ENCODE peak calls at places on chromosomes 1 and 21, in ten cellular contexts. G, E, F, A, D, U, J, H, T and P are unnamed samples. For H3K4me1, the result is how much of the 10 kb centered on the place peaks cover.

GRCh38 chr21:43690346-43690745 is 28.6 kb upstream of the PDXK start:
- DNase-seq in G (no peak), E (no peak), F (no peak), A (no peak), D (no peak), U (no peak), J (no peak), H (no peak), T (no peak), P (peak)

GRCh38 chr1:206074839-206075238 is 21.9 kb downstream of the RHEX start:
- DNase-seq in G (no peak), E (peak), F (no peak), A (no peak), D (no peak), U (no peak), J (no peak), H (no peak), T (no peak), P (no peak)

GRCh38 chr1:149936992-149937705 is 470 bp upstream of the MTMR11 start:
- DNase-seq in G (peak), E (peak), F (no peak), A (no peak), D (no peak), U (peak), J (peak), H (no peak), T (no peak), P (no peak)

GRCh38 chr1:66353207-66353606 is 180.7 kb upstream of the SGIP1 start:
- DNase-seq in G (no peak), E (peak), F (no peak), A (no peak), D (no peak), U (no peak), J (peak), H (no peak), T (no peak), P (no peak)

GRCh38 chr1:217048104-217048707 is 325.0 kb upstream of the ESRRG start:
- DNase-seq in G (no peak), E (no peak), F (no peak), A (no peak), D (no peak), U (no peak), J (no peak), H (no peak), T (no peak), P (no peak)

GRCh38 chr21:45387506-45387905 is 17.5 kb upstream of the COL18A1 start:
- DNase-seq in G (no peak), E (no peak), F (no peak), A (no peak), D (no peak), U (no peak), J (no peak), H (no peak), T (peak), P (peak)

GRCh38 chr1:40305451-40305850 is 11.6 kb downstream of the COL9A2 start:
- DNase-seq in G (no peak), E (no peak), F (no peak), A (no peak), D (no peak), U (no peak), J (no peak), H (no peak), T (no peak), P (no peak)

GRCh38 chr1:202576816-202577215 is 133.4 kb downstream of the SYT2 start:
- DNase-seq in G (no peak), E (peak), F (peak), A (no peak), D (no peak), U (no peak), J (peak), H (no peak), T (no peak), P (no peak)

GRCh38 chr1:201954263-201955008 is 867 bp upstream of the TIMM17A start:
- DNase-seq in G (no peak), E (no peak), F (no peak), A (no peak), D (no peak), U (no peak), J (no peak), H (no peak), T (no peak), P (no peak)

GRCh38 chr1:43979528-43980254 is 681 bp downstream of the B4GALT2 start:
- DNase-seq in G (no peak), E (peak), F (no peak), A (no peak), D (no peak), U (peak), J (no peak), H (peak), T (no peak), P (peak)

GRCh38 chr1:109631513-109632260 is 12.1 kb downstream of the AMPD2 start:
- DNase-seq in G (no peak), E (no peak), F (no peak), A (no peak), D (no peak), U (no peak), J (peak), H (no peak), T (no peak), P (no peak)

GRCh38 chr1:30664103-30664755 is 59.2 kb downstream of the MATN1 start:
- DNase-seq in G (no peak), E (no peak), F (no peak), A (no peak), D (no peak), U (no peak), J (peak), H (no peak), T (peak), P (peak)

GRCh38 chr1:110647254-110647891 is 27.4 kb downstream of the KCNA3 start:
- DNase-seq in G (no peak), E (peak), F (no peak), A (no peak), D (no peak), U (no peak), J (no peak), H (no peak), T (no peak), P (no peak)

GRCh38 chr1:177514207-177514606 is 343.4 kb downstream of the BRINP2 start:
- DNase-seq in G (no peak), E (no peak), F (no peak), A (no peak), D (no peak), U (no peak), J (no peak), H (no peak), T (no peak), P (no peak)

GRCh38 chr21:41390043-41390639 is 28.3 kb downstream of the MX2 start:
- DNase-seq in G (no peak), E (no peak), F (no peak), A (no peak), D (no peak), U (no peak), J (no peak), H (no peak), T (no peak), P (no peak)

GRCh38 chr1:233482388-233482787 is 131.5 kb upstream of the KCNK1 start:
- DNase-seq in G (no peak), E (no peak), F (no peak), A (no peak), D (no peak), U (no peak), J (no peak), H (no peak), T (no peak), P (no peak)

GRCh38 chr1:184791199-184791935 is 36.7 kb upstream of the EDEM3 start:
- DNase-seq in G (no peak), E (peak), F (no peak), A (no peak), D (no peak), U (no peak), J (no peak), H (no peak), T (no peak), P (no peak)

GRCh38 chr1:200179781-200180160 is 152.3 kb downstream of the NR5A2 start:
- DNase-seq in G (no peak), E (no peak), F (no peak), A (no peak), D (no peak), U (no peak), J (no peak), H (no peak), T (no peak), P (no peak)

GRCh38 chr21:45050361-45050785 is 24.0 kb upstream of the ADARB1 start:
- DNase-seq in G (no peak), E (no peak), F (no peak), A (no peak), D (no peak), U (no peak), J (no peak), H (no peak), T (peak), P (no peak)

DNA sequence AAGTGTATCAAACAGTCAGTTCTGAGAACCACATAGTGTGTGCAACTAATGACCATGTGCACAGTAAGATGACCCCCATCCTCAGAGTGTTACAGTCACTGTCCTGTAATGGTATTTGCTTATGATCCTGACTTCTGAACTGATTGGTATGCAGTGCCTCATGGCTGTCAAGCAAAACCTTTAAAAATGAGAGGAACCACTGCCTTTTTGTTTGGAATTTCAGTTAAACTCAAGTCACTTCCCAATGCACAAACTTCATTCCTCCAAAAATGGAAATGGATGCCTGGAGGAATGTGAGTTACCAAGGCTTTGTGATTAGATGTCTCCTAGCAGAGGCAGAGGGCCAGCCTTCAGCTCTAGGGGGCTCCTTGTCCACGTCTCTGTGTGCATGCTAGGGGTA is 10.5 kb downstream of the C1orf198 start:
- DNase-seq in G (no peak), E (no peak), F (no peak), A (no peak), D (no peak), U (no peak), J (no peak), H (no peak), T (no peak), P (no peak)
- H3K4me1 ChIP-seq in G (under half), E (under half), F (under half), A (under half), D (under half), U (under half), J (under half), H (under half), T (under half), P (under half)

DNA sequence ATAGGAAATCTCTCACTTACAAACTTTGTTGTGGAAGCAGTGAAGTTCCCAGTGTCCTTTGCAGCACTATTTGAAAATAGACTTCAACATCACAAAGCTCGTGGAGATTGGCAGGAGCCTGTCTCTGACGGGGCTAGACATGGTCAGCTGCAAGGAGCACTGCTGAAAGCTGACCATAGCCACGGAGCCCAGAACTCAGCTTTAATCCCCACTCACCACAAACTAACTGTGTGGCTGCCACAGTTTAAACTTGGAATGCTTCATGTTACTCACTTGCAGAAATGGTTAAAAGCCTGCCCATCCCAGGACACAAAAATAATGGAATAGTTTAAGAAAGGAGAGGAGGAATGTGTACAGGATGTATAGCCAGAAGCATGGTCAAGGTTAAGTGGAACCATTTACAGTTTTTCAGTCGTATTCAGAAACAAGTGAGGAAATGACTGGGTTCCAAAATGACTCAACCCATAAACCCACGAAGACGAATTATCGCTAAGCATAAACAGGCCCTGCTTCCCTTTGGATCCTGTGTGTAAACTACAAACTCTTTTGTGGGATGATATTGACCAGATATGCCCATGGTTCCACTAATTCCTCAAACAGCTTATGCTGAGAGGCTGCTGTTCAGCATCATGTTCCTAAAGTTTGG is 18.2 kb downstream of the DNALI1 start:
- DNase-seq in G (no peak), E (peak), F (no peak), A (no peak), D (no peak), U (no peak), J (no peak), H (no peak), T (no peak), P (no peak)
- TF ChIP-seq POLR2AphosphoS5 in G (no peak), E (no peak), F (no peak), A (peak), D (no peak), U (peak), J (no peak), H (peak), T (no peak), P (no peak)

GRCh38 chr1:239040523-239040922 is 345.8 kb upstream of the CHRM3 start:
- DNase-seq in G (no peak), E (no peak), F (no peak), A (no peak), D (no peak), U (no peak), J (no peak), H (no peak), T (no peak), P (no peak)
- TF ChIP-seq POLR2A in G (no peak), E (no peak), F (no peak), A (no peak), D (no peak), U (no peak), J (no peak), H (no peak), T (no peak), P (no peak)

GRCh38 chr1:42943166-42943565 is 15.5 kb downstream of the SLC2A1 start:
- DNase-seq in G (peak), E (no peak), F (peak), A (peak), D (no peak), U (peak), J (peak), H (peak), T (no peak), P (peak)
- H3K4me1 ChIP-seq in G (half or more), E (under half), F (under half), A (under half), D (half or more), U (half or more), J (half or more), H (half or more), T (half or more), P (half or more)

GRCh38 chr1:54221867-54222484 is 22.0 kb downstream of the MRPL37 start:
- DNase-seq in G (no peak), E (no peak), F (no peak), A (no peak), D (no peak), U (no peak), J (no peak), H (no peak), T (no peak), P (peak)

GRCh38 chr1:54218883-54219687 is 19.1 kb downstream of the MRPL37 start:
- DNase-seq in G (no peak), E (no peak), F (no peak), A (no peak), D (no peak), U (peak), J (no peak), H (peak), T (no peak), P (peak)

GRCh38 chr1:54221113-54221834 is 21.3 kb downstream of the MRPL37 start:
- DNase-seq in G (no peak), E (no peak), F (no peak), A (no peak), D (no peak), U (no peak), J (no peak), H (no peak), T (no peak), P (peak)

GRCh38 chr1:54219688-54220003 is 19.7 kb downstream of the MRPL37 start:
- DNase-seq in G (no peak), E (no peak), F (no peak), A (no peak), D (no peak), U (no peak), J (no peak), H (no peak), T (no peak), P (no peak)

GRCh38 chr1:54220004-54220811 is 20.2 kb downstream of the MRPL37 start:
- DNase-seq in G (no peak), E (no peak), F (no peak), A (peak), D (no peak), U (no peak), J (no peak), H (no peak), T (no peak), P (peak)
- TF ChIP-seq POLR2AphosphoS5 in G (no peak), E (peak), F (no peak), A (no peak), D (no peak), U (peak), J (no peak), H (no peak), T (no peak), P (peak)

GRCh38 chr1:236602171-236602570 is 2.1 kb downstream of the HEATR1 start:
- DNase-seq in G (no peak), E (no peak), F (no peak), A (no peak), D (no peak), U (no peak), J (no peak), H (no peak), T (no peak), P (no peak)

GRCh38 chr1:236605030-236605806 is 902 bp upstream of the HEATR1 start:
- DNase-seq in G (no peak), E (no peak), F (no peak), A (no peak), D (no peak), U (no peak), J (no peak), H (no peak), T (no peak), P (no peak)

GRCh38 chr1:236603896-236604217 is 459 bp downstream of the HEATR1 start:
- DNase-seq in G (no peak), E (no peak), F (no peak), A (no peak), D (no peak), U (no peak), J (no peak), H (no peak), T (no peak), P (no peak)

GRCh38 chr1:236608930-236609726 is 4.8 kb upstream of the HEATR1 start:
- DNase-seq in G (peak), E (peak), F (no peak), A (peak), D (no peak), U (peak), J (no peak), H (peak), T (no peak), P (no peak)

DNA sequence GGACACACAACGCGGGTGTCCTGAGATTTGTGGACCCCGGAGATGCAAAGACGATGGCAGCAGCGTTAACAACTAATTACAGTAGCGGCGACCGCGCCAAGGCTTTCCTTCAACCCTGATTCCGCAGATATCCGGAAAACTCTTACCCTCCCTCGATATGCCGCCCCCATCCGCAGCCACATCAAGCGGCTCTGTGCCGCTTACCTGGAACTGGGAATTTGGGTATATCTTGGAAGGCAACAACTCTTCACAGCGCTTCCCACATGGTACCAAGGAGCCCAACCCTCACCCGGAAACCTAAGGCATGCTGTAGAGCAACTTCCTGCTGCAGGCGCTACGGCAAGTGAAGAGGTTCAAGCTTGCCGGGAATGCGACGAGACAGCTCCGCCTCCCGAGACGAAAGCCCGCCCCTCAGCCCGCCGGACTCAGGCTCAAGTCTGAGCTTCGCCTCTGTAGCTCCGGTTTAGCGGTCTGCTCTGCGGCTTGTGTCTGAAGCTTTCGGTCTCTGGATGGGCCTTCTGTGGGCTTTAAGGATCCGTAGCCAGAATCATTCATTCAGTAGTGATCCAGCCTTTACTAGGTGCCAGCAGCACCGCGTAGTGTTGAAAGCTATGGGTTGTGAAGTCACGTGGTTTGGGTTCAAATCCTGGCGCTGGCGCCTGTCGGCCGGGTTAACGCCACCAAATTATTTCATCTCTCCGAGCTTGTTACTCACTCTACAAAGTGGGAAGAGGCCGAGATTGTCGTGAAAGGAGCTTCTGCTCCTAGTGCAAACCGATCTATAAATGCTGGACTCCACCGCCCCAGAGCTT is at the start of gene HEATR1:
- DNase-seq in G (peak), E (peak), F (peak), A (peak), D (peak), U (peak), J (peak), H (peak), T (peak), P (peak)
- TF ChIP-seq POLR2A in G (peak), E (peak), F (no peak), A (no peak), D (peak), U (peak), J (no peak), H (no peak), T (no peak), P (peak)